ENCODE peak calls at places on chromosomes 12 and 14, in eight cellular contexts. D is tibial nerve; B is NB4; N is A549; L is CD8-positive, alpha-beta T cell; K is mammary epithelial cell; Z is astrocyte; X is LNCaP clone FGC. V is an unnamed sample.

GRCh38 chr12:12357697-12358476 is 1.0 kb downstream of the BORCS5 start:
- DNase-seq in B (peak), Z (no peak), X (no peak), L (no peak), K (peak), N (no peak), D (no peak), V (peak)

GRCh38 chr12:122064780-122065588 is 13.6 kb upstream of the MLXIP start:
- DNase-seq in L (no peak), X (no peak), N (no peak), Z (peak), B (peak), D (no peak), K (no peak), V (no peak)

GRCh38 chr14:79016828-79017505 is 846.8 kb downstream of the NRXN3 start:
- DNase-seq in X (no peak), Z (peak), B (no peak), K (peak), N (no peak), D (no peak), L (no peak), V (no peak)

GRCh38 chr14:103698380-103699260 is 16.6 kb downstream of the XRCC3 start:
- DNase-seq in N (no peak), K (no peak), D (no peak), L (no peak), Z (no peak), B (no peak), X (peak), V (peak)

GRCh38 chr12:68222336-68222735 is 3.3 kb downstream of the IL26 start:
- DNase-seq in Z (no peak), K (no peak), B (no peak), N (no peak), L (no peak), X (no peak), D (no peak), V (no peak)

GRCh38 chr12:45674583-45674982 is 54.9 kb upstream of the ARID2 start:
- DNase-seq in L (no peak), X (no peak), D (peak), B (no peak), Z (peak), N (no peak), K (peak), V (no peak)

GRCh38 chr14:105852378-105853088 is 326.1 kb downstream of the TMEM121 start:
- DNase-seq in D (no peak), Z (no peak), X (no peak), N (no peak), B (no peak), L (peak), K (no peak), V (no peak)

GRCh38 chr12:51593539-51593938 is 2.5 kb downstream of the SCN8A start:
- DNase-seq in N (no peak), X (peak), L (peak), D (no peak), B (peak), Z (peak), K (peak), V (peak)

GRCh38 chr12:17108877-17109520 is 503.0 kb upstream of the LMO3 start:
- DNase-seq in K (no peak), Z (peak), X (no peak), N (no peak), B (no peak), L (no peak), D (no peak), V (no peak)

GRCh38 chr14:91282954-91283645 is 38.6 kb upstream of the GPR68 start:
- DNase-seq in D (no peak), K (no peak), X (no peak), N (no peak), L (no peak), Z (no peak), B (no peak), V (no peak)

GRCh38 chr12:39412210-39412609 is 30.7 kb downstream of the KIF21A start:
- DNase-seq in B (no peak), X (no peak), L (no peak), N (no peak), Z (no peak), D (no peak), K (no peak), V (no peak)

GRCh38 chr12:57655541-57656240 is 22.7 kb upstream of the B4GALNT1 start:
- DNase-seq in L (no peak), N (no peak), Z (no peak), D (no peak), B (no peak), X (no peak), K (no peak), V (no peak)

GRCh38 chr14:89750909-89751502 is 203.5 kb downstream of the EFCAB11 start:
- DNase-seq in B (no peak), K (no peak), L (no peak), Z (no peak), X (no peak), N (no peak), D (no peak), V (no peak)

GRCh38 chr14:90455100-90455571 is 58.3 kb downstream of the CALM1 start:
- DNase-seq in X (no peak), B (no peak), L (no peak), D (no peak), N (no peak), K (no peak), Z (no peak), V (no peak)

GRCh38 chr14:43155924-43156323 is 1351.2 kb downstream of the FSCB start:
- DNase-seq in X (no peak), D (no peak), B (no peak), N (no peak), L (no peak), K (no peak), Z (no peak), V (no peak)

GRCh38 chr14:79161576-79161975 is 991.4 kb downstream of the NRXN3 start:
- DNase-seq in D (no peak), K (peak), N (no peak), Z (peak), L (no peak), B (peak), X (no peak), V (no peak)

GRCh38 chr12:56261503-56262230 is 3.5 kb upstream of the ANKRD52 start:
- DNase-seq in D (no peak), N (peak), L (no peak), X (no peak), Z (peak), B (no peak), K (peak), V (no peak)

GRCh38 chr14:92577321-92577742 is 63.8 kb downstream of the RIN3 start:
- DNase-seq in Z (no peak), L (peak), B (no peak), N (no peak), K (no peak), D (no peak), X (no peak), V (peak)

GRCh38 chr12:13905795-13906194 is 75.6 kb downstream of the GRIN2B start:
- DNase-seq in K (no peak), B (no peak), L (no peak), X (no peak), D (no peak), Z (no peak), N (no peak), V (no peak)

GRCh38 chr14:30375280-30375892 is 183.6 kb upstream of the G2E3 start:
- DNase-seq in B (peak), X (peak), K (peak), L (peak), Z (peak), D (peak), N (peak), V (peak)

GRCh38 chr12:89225808-89226368 is 126.4 kb downstream of the DUSP6 start:
- DNase-seq in L (no peak), X (peak), D (peak), B (peak), K (peak), N (no peak), Z (peak), V (peak)

GRCh38 chr14:100408350-100409015 is 85.3 kb downstream of the SLC25A47 start:
- DNase-seq in Z (peak), X (no peak), D (no peak), N (peak), L (no peak), K (no peak), B (peak), V (no peak)

GRCh38 chr12:112170376-112170775 is 45.0 kb downstream of the TRAFD1 start:
- DNase-seq in N (peak), B (peak), Z (no peak), X (no peak), K (no peak), D (peak), L (peak), V (peak)

GRCh38 chr14:92437729-92438280 is 75.8 kb upstream of the RIN3 start:
- DNase-seq in L (no peak), Z (no peak), D (no peak), N (no peak), B (no peak), K (no peak), X (no peak), V (peak)

GRCh38 chr14:79229383-79229875 is 981.9 kb downstream of the DIO2 start:
- DNase-seq in N (no peak), Z (no peak), L (no peak), X (no peak), B (no peak), K (no peak), D (no peak), V (no peak)

GRCh38 chr12:112907415-112908157 is 824 bp downstream of the OAS1 start:
- DNase-seq in B (peak), N (no peak), X (no peak), K (no peak), Z (no peak), D (no peak), L (peak), V (peak)

GRCh38 chr14:103115845-103116572 is 7.3 kb upstream of the TNFAIP2 start:
- DNase-seq in B (no peak), N (no peak), K (peak), X (no peak), Z (peak), D (no peak), L (no peak), V (no peak)

GRCh38 chr12:6369916-6370575 is 5.3 kb downstream of the SCNN1A start:
- DNase-seq in B (no peak), X (no peak), D (no peak), K (no peak), Z (no peak), L (no peak), N (no peak), V (no peak)

GRCh38 chr12:6368906-6369525 is 6.3 kb downstream of the SCNN1A start:
- DNase-seq in L (no peak), K (no peak), B (no peak), Z (no peak), X (no peak), N (no peak), D (no peak), V (no peak)

GRCh38 chr12:6367969-6368892 is 7.1 kb downstream of the SCNN1A start:
- DNase-seq in X (no peak), K (no peak), D (no peak), Z (no peak), B (peak), L (no peak), N (no peak), V (peak)

GRCh38 chr12:6370576-6370935 is 4.8 kb downstream of the SCNN1A start:
- DNase-seq in D (no peak), L (no peak), Z (no peak), K (no peak), N (no peak), B (no peak), X (no peak), V (no peak)

GRCh38 chr12:6367065-6367968 is 8.0 kb downstream of the SCNN1A start:
- DNase-seq in Z (no peak), N (no peak), K (no peak), D (no peak), B (peak), L (peak), X (no peak), V (peak)
- TF ChIP-seq CTCF in Z (peak), N (no peak), K (peak), D (peak), B (peak), L (no peak), X (no peak), V (peak)

GRCh38 chr12:6539276-6540134 is 5.2 kb downstream of the GAPDH start:
- DNase-seq in N (peak), K (peak), D (no peak), L (no peak), X (no peak), B (peak), Z (no peak), V (peak)
- H3K4me3 ChIP-seq in N (peak), K (no peak), D (no peak), L (no peak), X (no peak), B (peak), Z (no peak), V (no peak)

DNA sequence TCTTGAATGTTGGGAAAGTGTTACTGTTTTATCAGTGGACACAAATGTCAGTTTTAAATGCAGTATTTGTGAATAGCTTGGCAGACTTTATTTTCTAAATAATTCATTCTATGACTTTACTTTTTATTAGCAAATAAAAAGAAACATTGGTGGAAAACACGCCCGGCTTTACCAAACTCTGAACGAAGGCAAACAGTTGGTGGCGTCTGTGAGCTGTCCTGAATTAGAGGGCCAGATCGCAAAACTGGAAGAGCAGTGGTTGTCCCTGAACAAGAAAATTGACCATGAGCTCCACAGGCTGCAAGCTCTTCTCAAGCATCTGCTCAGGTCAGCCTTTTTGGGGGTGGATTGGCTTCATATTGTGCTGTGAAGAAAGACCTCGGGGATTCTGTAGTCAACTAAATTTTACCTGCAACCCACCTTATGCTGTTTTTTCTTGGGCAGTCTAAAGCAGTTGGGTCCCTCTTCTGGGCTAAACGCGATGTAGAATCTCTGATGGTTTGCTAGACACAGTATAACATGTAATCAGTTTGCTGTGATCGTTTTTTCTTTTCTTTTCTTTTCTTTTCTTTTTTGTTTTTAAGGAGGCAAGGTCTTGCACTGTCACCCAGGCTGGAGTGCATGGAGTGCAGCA is 156.4 kb downstream of the ESR2 start:
- DNase-seq in Z (no peak), D (no peak), B (peak), K (no peak), L (no peak), X (no peak), N (no peak), V (peak)
- TF ChIP-seq CTCF in Z (peak), D (no peak), B (no peak), K (no peak), L (no peak), X (peak), N (no peak), V (peak)

GRCh38 chr14:59997496-59997895 is 77.6 kb downstream of the LRRC9 start:
- DNase-seq in K (no peak), L (no peak), N (no peak), D (peak), Z (no peak), X (peak), B (peak), V (no peak)
- H3K4me3 ChIP-seq in K (no peak), L (no peak), N (no peak), D (no peak), Z (no peak), X (no peak), B (no peak), V (no peak)

GRCh38 chr12:131005161-131006035 is 51.7 kb downstream of the ADGRD1 start:
- DNase-seq in Z (no peak), K (no peak), L (no peak), B (no peak), D (no peak), N (no peak), X (no peak), V (no peak)
- TF ChIP-seq CTCF in Z (no peak), K (no peak), L (no peak), B (no peak), D (no peak), N (no peak), X (no peak), V (no peak)

GRCh38 chr12:120858306-120859088 is 45.7 kb downstream of the SPPL3 start:
- DNase-seq in N (no peak), X (no peak), K (no peak), D (no peak), B (no peak), Z (no peak), L (no peak), V (peak)
- H3K4me3 ChIP-seq in N (no peak), X (no peak), K (no peak), D (no peak), B (no peak), Z (no peak), L (no peak), V (no peak)

GRCh38 chr12:49108958-49109404 is 1.7 kb downstream of the LMBR1L start:
- DNase-seq in L (no peak), B (peak), K (no peak), X (no peak), Z (no peak), D (peak), N (no peak), V (no peak)

GRCh38 chr12:49110191-49111155 is at the start of gene LMBR1L:
- DNase-seq in D (peak), K (peak), L (peak), B (peak), Z (peak), X (peak), N (peak), V (peak)

GRCh38 chr12:49109631-49110172 is 945 bp downstream of the LMBR1L start:
- DNase-seq in Z (no peak), K (no peak), D (no peak), X (no peak), B (no peak), N (no peak), L (no peak), V (no peak)

GRCh38 chr12:49104822-49105221 is 5.8 kb downstream of the LMBR1L start:
- DNase-seq in D (no peak), Z (no peak), L (no peak), X (no peak), K (no peak), N (no peak), B (no peak), V (no peak)

DNA sequence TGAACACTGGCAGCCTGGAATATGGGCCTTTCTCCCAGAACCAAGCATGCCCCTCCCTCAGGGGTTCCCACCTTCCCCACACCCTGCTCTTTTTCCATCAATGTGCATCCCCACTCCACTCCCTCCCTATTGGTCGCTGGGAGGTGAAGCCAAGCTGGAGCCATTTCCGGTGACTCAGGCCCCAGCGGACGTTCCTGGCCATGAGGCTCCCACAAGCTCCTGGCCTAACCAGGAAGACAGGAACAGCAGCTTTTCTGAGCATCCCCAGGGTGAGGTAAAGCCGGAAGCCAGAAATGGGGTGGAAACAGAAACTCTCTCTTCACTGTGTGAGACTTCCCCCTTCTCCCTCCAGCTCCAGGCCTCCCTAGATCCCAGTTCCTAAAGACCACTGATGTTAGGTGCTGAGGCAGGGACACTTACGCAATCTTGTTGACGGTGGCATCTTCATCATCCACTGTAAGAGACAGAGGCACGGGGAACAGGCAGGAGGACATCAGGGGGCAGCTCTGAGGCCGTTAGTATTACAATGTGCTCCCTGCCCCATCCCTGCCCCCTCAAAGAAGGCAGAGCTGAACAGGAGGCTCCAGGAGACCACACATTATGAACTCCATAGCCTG is 5.0 kb downstream of the LMBR1L start:
- DNase-seq in B (no peak), X (peak), L (no peak), Z (no peak), D (no peak), K (no peak), N (no peak), V (no peak)
- TF ChIP-seq CTCF in B (no peak), X (no peak), L (no peak), Z (no peak), D (no peak), K (no peak), N (no peak), V (no peak)

V was measured in GM12865.